ENCODE peak calls at places on chromosomes 4 and X, in seven cellular contexts. A, I, O, F, D, K and X are unnamed samples.

GRCh38 chr4:156962551-156962974 is 9.0 kb downstream of the PDGFC start:
- DNase-seq in K (peak), O (no peak), A (no peak), I (no peak), F (no peak), D (peak), X (no peak)

GRCh38 chrX:34365482-34365881 is 233.4 kb upstream of the FAM47A start:
- DNase-seq in A (no peak), O (peak), D (peak), I (no peak), F (peak), K (peak), X (no peak)

GRCh38 chr4:70670332-70671014 is 4.2 kb upstream of the JCHAIN start:
- DNase-seq in O (no peak), A (no peak), I (no peak), K (peak), D (peak), F (no peak), X (no peak)

GRCh38 chrX:124530803-124531202 is 184.4 kb downstream of the SH2D1A start:
- DNase-seq in F (no peak), K (no peak), I (no peak), O (no peak), A (no peak), D (no peak), X (no peak)

GRCh38 chr4:87229979-87230378 is 9.6 kb upstream of the KLHL8 start:
- DNase-seq in F (no peak), A (no peak), O (no peak), K (no peak), D (no peak), I (no peak), X (no peak)

GRCh38 chr4:160347197-160347596 is 1244.3 kb downstream of the RAPGEF2 start:
- DNase-seq in D (no peak), K (no peak), A (no peak), I (no peak), O (no peak), F (no peak), X (no peak)

GRCh38 chrX:67384403-67384802 is 159.4 kb upstream of the AR start:
- DNase-seq in F (no peak), K (no peak), A (no peak), O (no peak), I (no peak), D (no peak), X (no peak)

GRCh38 chrX:373641-374471 is 12.9 kb downstream of the PPP2R3B start:
- DNase-seq in K (no peak), A (peak), F (no peak), O (peak), I (no peak), D (peak), X (peak)

GRCh38 chrX:150889131-150889530 is 9.3 kb downstream of the CD99L2 start:
- DNase-seq in A (no peak), D (no peak), F (no peak), K (no peak), I (no peak), O (no peak), X (no peak)

GRCh38 chr4:185532795-185533324 is 2.4 kb downstream of the PDLIM3 start:
- DNase-seq in K (no peak), D (no peak), A (no peak), O (no peak), F (no peak), I (no peak), X (no peak)

GRCh38 chr4:11912886-11913285 is 484.2 kb upstream of the HS3ST1 start:
- DNase-seq in D (peak), O (peak), A (no peak), I (no peak), F (no peak), K (peak), X (no peak)

GRCh38 chrX:153966283-153966688 is 5.3 kb downstream of the HCFC1 start:
- DNase-seq in F (no peak), O (no peak), K (no peak), I (no peak), A (peak), D (no peak), X (peak)

GRCh38 chr4:54558889-54559682 is 98.7 kb upstream of the KIT start:
- DNase-seq in D (peak), F (no peak), I (no peak), O (no peak), A (no peak), K (peak), X (no peak)

GRCh38 chr4:112931001-112931400 is 118.5 kb upstream of the ANK2 start:
- DNase-seq in I (no peak), D (no peak), A (no peak), F (peak), K (no peak), O (no peak), X (no peak)

GRCh38 chr4:7462509-7462971 is 27.8 kb upstream of the PSAPL1 start:
- DNase-seq in O (peak), D (peak), F (no peak), I (peak), K (peak), A (peak), X (peak)

GRCh38 chr4:37324526-37324925 is 80.0 kb downstream of the NWD2 start:
- DNase-seq in D (no peak), A (no peak), O (no peak), K (no peak), F (no peak), I (no peak), X (no peak)

GRCh38 chrX:18278448-18278847 is 57.8 kb upstream of the BEND2 start:
- DNase-seq in I (no peak), K (no peak), D (no peak), A (no peak), O (no peak), F (no peak), X (no peak)

GRCh38 chrX:21847342-21847741 is 7.9 kb downstream of the MBTPS2 start:
- DNase-seq in F (no peak), D (no peak), K (no peak), I (no peak), A (no peak), O (no peak), X (no peak)

GRCh38 chr4:174365018-174365587 is 81.4 kb downstream of the CEP44 start:
- DNase-seq in A (no peak), O (no peak), F (peak), I (peak), K (peak), D (peak), X (no peak)

GRCh38 chr4:147371661-147372060 is 109.2 kb upstream of the EDNRA start:
- DNase-seq in A (no peak), I (no peak), O (no peak), F (no peak), K (peak), D (peak), X (no peak)